ENCODE peak calls at places on chromosomes 2 and 18, in four cellular contexts. E is A549, Y is adrenal gland, A is GM20000. H is an unnamed sample.

GRCh38 chr2:69720404-69720803 is 21.5 kb upstream of the ANXA4 start:
- DNase-seq in E (no peak), A (no peak), Y (no peak), H (no peak)

GRCh38 chr2:111663471-111663951 is 220.5 kb downstream of the ANAPC1 start:
- DNase-seq in E (no peak), A (no peak), Y (no peak), H (no peak)

GRCh38 chr2:45699032-45699658 is 47.7 kb downstream of the PRKCE start:
- DNase-seq in Y (no peak), E (no peak), A (peak), H (no peak)

GRCh38 chr2:37615808-37616673 is 55.4 kb downstream of the CDC42EP3 start:
- DNase-seq in A (no peak), E (no peak), Y (no peak), H (no peak)

GRCh38 chr2:1004398-1004797 is 53.7 kb downstream of the SNTG2 start:
- DNase-seq in A (no peak), Y (no peak), E (no peak), H (no peak)

GRCh38 chr2:145832681-145833080 is 1312.8 kb upstream of the ZEB2 start:
- DNase-seq in A (no peak), E (no peak), Y (no peak), H (no peak)

GRCh38 chr2:20350105-20350712 is 435 bp downstream of the PUM2 start:
- DNase-seq in A (peak), E (peak), Y (peak), H (peak)

GRCh38 chr2:85255456-85255812 is 72.4 kb downstream of the TGOLN2 start:
- DNase-seq in A (no peak), Y (no peak), E (no peak), H (no peak)

GRCh38 chr2:207750315-207750714 is 19.4 kb downstream of the FZD5 start:
- DNase-seq in E (no peak), A (no peak), Y (no peak), H (no peak)

GRCh38 chr2:31511376-31511775 is 69.4 kb downstream of the SRD5A2 start:
- DNase-seq in A (no peak), E (no peak), Y (no peak), H (no peak)

GRCh38 chr2:219081096-219081495 is 20.4 kb upstream of the IHH start:
- DNase-seq in E (no peak), A (no peak), Y (no peak), H (no peak)

GRCh38 chr2:219081701-219082331 is 21.1 kb upstream of the IHH start:
- DNase-seq in E (no peak), Y (no peak), A (no peak), H (no peak)

GRCh38 chr2:219076253-219076652 is 15.5 kb upstream of the IHH start:
- DNase-seq in E (no peak), A (no peak), Y (no peak), H (no peak)

GRCh38 chr2:219079417-219079816 is 18.7 kb upstream of the IHH start:
- DNase-seq in Y (no peak), A (no peak), E (no peak), H (no peak)

DNA sequence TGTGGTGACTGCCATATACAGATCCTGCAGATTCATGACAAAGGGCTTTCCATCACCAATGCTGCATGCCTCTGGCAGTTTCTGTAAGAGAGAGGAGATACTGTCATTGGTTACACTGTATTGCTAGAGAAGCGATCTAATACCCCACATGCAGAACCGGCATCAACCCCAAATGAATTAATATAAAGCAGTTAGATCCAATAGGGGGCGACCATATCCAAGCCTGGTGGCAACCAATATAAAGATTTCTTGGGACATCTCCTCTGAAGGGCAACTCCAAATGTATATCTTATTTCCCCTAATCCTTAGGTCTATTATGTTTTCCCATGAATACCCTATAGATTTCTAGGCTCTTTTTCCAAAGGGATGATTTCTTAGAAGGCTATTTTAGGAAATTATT is 17.4 kb upstream of the IHH start:
- DNase-seq in Y (no peak), A (peak), E (no peak), H (no peak)
- TF ChIP-seq CTCF in Y (no peak), A (no peak), E (no peak), H (no peak)

DNA sequence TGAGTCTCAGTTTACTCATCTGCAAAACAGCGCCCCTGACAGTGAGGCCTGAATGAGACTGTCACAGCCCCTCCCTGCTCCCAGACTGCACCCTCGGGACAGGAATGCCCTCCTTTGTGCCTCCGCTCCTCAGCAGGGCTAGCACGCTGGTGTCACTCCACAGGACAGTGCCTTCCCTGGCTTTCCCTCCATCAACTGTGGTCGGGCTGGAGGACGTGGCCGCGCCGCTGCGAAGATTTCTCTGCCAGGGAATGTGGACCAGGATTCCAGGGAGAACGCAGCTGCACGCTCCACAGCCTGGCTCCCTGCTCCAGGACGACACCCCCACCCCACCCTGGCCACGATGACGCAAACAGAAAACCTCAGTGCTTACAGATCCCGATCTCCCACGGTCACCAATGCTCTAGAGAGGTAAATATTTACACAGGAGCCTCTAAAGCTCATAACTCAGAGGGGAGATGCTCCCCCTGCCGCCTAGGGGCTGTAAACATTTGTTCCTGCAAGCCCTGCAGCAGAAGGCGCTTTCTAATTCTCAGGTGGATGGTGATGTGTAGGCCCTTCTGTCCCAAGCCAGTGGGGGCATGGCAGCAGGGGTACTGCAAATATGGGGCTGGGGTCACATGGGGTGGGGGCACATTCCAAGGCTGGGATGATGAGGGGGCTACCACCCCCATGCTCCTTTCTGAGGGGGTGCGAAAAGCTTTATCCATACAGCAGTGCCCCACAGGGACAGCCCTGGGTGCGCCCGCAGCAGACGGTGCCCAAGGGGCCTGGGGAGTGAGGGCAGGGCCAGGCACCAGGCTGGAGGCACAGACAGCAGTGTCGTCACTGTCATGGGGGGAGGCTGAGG is 12.4 kb downstream of the HS6ST1 start:
- DNase-seq in E (peak), Y (no peak), A (no peak), H (peak)
- TF ChIP-seq CTCF in E (peak), Y (no peak), A (no peak), H (no peak)

DNA sequence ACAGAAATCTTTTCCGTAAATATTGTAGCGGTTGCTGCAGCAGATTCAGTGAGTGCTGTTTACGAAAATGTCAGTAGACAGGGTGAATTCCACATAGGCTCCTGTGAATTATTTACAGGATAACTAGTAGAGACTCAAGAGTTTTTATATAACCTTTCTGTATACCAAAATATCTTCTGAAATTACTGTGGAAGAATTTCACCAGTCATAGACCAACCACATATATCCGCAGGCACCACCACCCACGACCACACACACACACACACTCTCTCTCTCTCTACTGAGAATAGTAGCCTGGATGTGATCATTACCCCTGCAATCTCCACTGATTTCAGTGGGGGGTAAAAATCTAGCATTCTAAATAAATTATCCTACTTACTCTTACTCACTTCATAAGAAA is 341.8 kb downstream of the RBM43 start:
- DNase-seq in A (no peak), E (no peak), Y (no peak), H (no peak)
- TF ChIP-seq CTCF in A (no peak), E (no peak), Y (no peak), H (no peak)

GRCh38 chr2:30447149-30448045 is at the start of gene LCLAT1:
- DNase-seq in Y (peak), A (peak), E (peak), H (peak)
- TF ChIP-seq CTCF in Y (no peak), A (no peak), E (no peak), H (no peak)

GRCh38 chr2:152925540-152926448 is 207.4 kb downstream of the ARL6IP6 start:
- DNase-seq in E (peak), A (peak), Y (peak), H (peak)
- TF ChIP-seq CTCF in E (peak), A (peak), Y (peak), H (peak)

DNA sequence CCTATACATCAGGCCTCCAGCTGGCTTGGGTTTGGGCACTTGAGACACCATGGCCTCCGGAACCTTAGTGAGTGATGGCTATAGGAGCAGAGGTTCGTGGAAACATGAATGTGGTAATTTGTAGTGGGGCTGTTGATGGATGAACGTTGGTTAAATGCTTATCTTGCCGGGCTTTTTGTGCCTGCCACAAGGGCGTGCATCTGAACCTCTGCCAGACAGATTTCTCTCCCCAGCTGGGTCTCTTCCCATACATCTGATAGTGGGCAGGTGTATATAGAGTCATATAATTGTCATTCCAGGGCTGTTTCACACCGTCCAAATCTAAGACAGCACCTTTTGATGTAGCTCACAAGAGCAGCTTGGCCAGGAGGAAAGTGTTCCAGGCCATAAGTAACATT is 14.7 kb downstream of the LAMA3 start:
- DNase-seq in E (no peak), A (no peak), Y (no peak), H (no peak)
- TF ChIP-seq CTCF in E (no peak), A (no peak), Y (no peak), H (no peak)